ENCODE peak calls at places on chromosomes 12 and 14, in seven cellular contexts. One of them, this sample, is unnamed.
A peak's percentile ranks its signal among the peaks of the same experiment; 100 is the strongest.

GRCh38 chr14:41636492-41637392 is 30.1 kb downstream of the LRFN5 start:
- DNase-seq in SK-N-SH: no peak
- DNase-seq in HepG2: peak; percentile 35
- DNase-seq in H1: peak; percentile 17
- DNase-seq in K562: no peak
- DNase-seq in HCT116: no peak
- DNase-seq in GM12878: no peak
- DNase-seq in this sample: no peak

GRCh38 chr12:49893753-49894752 is 9.6 kb downstream of the FAIM2 start:
- DNase-seq in H1: no peak
- DNase-seq in HCT116: peak; percentile 7
- DNase-seq in GM12878: no peak
- DNase-seq in K562: peak; percentile 19
- DNase-seq in HepG2: no peak
- DNase-seq in SK-N-SH: no peak
- DNase-seq in this sample: peak; percentile 55

GRCh38 chr14:77681196-77682157 is 26.3 kb downstream of the ALKBH1 start:
- DNase-seq in GM12878: no peak
- DNase-seq in H1: no peak
- DNase-seq in K562: no peak
- DNase-seq in SK-N-SH: no peak
- DNase-seq in HCT116: no peak
- DNase-seq in HepG2: peak; percentile 60
- DNase-seq in this sample: no peak

GRCh38 chr14:77071938-77072388 is 26.1 kb upstream of the CIPC start:
- DNase-seq in HepG2: no peak
- DNase-seq in SK-N-SH: no peak
- DNase-seq in HCT116: peak; percentile 60
- DNase-seq in H1: no peak
- DNase-seq in K562: no peak
- DNase-seq in GM12878: no peak
- DNase-seq in this sample: no peak

GRCh38 chr14:59301354-59301753 is 112.9 kb downstream of the DAAM1 start:
- DNase-seq in HepG2: peak; percentile 78
- DNase-seq in GM12878: peak; percentile 53
- DNase-seq in H1: no peak
- DNase-seq in SK-N-SH: no peak
- DNase-seq in HCT116: no peak
- DNase-seq in K562: no peak
- DNase-seq in this sample: no peak

GRCh38 chr12:109728921-109729836 is 15.6 kb downstream of the FAM222A start:
- DNase-seq in K562: no peak
- DNase-seq in HepG2: no peak
- DNase-seq in GM12878: no peak
- DNase-seq in SK-N-SH: peak; percentile 38
- DNase-seq in HCT116: no peak
- DNase-seq in H1: no peak
- DNase-seq in this sample: no peak

GRCh38 chr14:72948481-72949138 is 22.3 kb downstream of the DCAF4 start:
- DNase-seq in K562: peak; percentile 60
- DNase-seq in HCT116: peak; percentile 27
- DNase-seq in GM12878: peak; percentile 11
- DNase-seq in HepG2: peak; percentile 27
- DNase-seq in SK-N-SH: peak; percentile 70
- DNase-seq in H1: no peak
- DNase-seq in this sample: peak; percentile 38

GRCh38 chr12:98736352-98737326 is 91.5 kb downstream of the APAF1 start:
- DNase-seq in H1: no peak
- DNase-seq in HCT116: no peak
- DNase-seq in SK-N-SH: peak; percentile 71
- DNase-seq in K562: peak; percentile 21
- DNase-seq in HepG2: peak; percentile 66
- DNase-seq in GM12878: no peak
- DNase-seq in this sample: no peak

GRCh38 chr12:56661560-56661959 is 15.8 kb upstream of the ATP5F1B start:
- DNase-seq in K562: no peak
- DNase-seq in SK-N-SH: no peak
- DNase-seq in H1: no peak
- DNase-seq in GM12878: no peak
- DNase-seq in HCT116: no peak
- DNase-seq in HepG2: no peak
- DNase-seq in this sample: no peak

GRCh38 chr12:12338528-12339168 is 11.4 kb downstream of the MANSC1 start:
- DNase-seq in GM12878: no peak
- DNase-seq in SK-N-SH: no peak
- DNase-seq in H1: no peak
- DNase-seq in K562: no peak
- DNase-seq in HCT116: no peak
- DNase-seq in HepG2: no peak
- DNase-seq in this sample: no peak

GRCh38 chr12:128318946-128319345 is 52.0 kb downstream of the TMEM132C start:
- DNase-seq in SK-N-SH: no peak
- DNase-seq in HCT116: no peak
- DNase-seq in GM12878: no peak
- DNase-seq in K562: no peak
- DNase-seq in HepG2: no peak
- DNase-seq in H1: no peak
- DNase-seq in this sample: no peak

GRCh38 chr12:12645485-12645884 is 33.8 kb downstream of the CREBL2 start:
- DNase-seq in SK-N-SH: peak; percentile 34
- DNase-seq in HCT116: peak; percentile 16
- DNase-seq in K562: peak; percentile 35
- DNase-seq in HepG2: peak; percentile 64
- DNase-seq in H1: no peak
- DNase-seq in GM12878: no peak
- DNase-seq in this sample: peak; percentile 56

GRCh38 chr12:51511546-51512260 is 79.3 kb upstream of the SCN8A start:
- DNase-seq in GM12878: no peak
- DNase-seq in HCT116: no peak
- DNase-seq in H1: no peak
- DNase-seq in K562: no peak
- DNase-seq in HepG2: no peak
- DNase-seq in SK-N-SH: no peak
- DNase-seq in this sample: no peak

GRCh38 chr12:13380297-13380696 is 183.8 kb downstream of the EMP1 start:
- DNase-seq in HepG2: no peak
- DNase-seq in H1: no peak
- DNase-seq in K562: no peak
- DNase-seq in GM12878: no peak
- DNase-seq in SK-N-SH: no peak
- DNase-seq in HCT116: no peak
- DNase-seq in this sample: no peak

GRCh38 chr12:107564946-107565345 is 120.7 kb upstream of the PWP1 start:
- DNase-seq in HepG2: peak; percentile 11
- DNase-seq in HCT116: peak; percentile 7
- DNase-seq in H1: no peak
- DNase-seq in SK-N-SH: no peak
- DNase-seq in K562: peak; percentile 4
- DNase-seq in GM12878: no peak
- DNase-seq in this sample: peak; percentile 23

GRCh38 chr14:103422981-103423600 is 37.9 kb downstream of the MARK3 start:
- DNase-seq in K562: peak; percentile 32
- DNase-seq in H1: no peak
- DNase-seq in SK-N-SH: no peak
- DNase-seq in HCT116: no peak
- DNase-seq in GM12878: no peak
- DNase-seq in HepG2: no peak
- DNase-seq in this sample: no peak

GRCh38 chr12:98893126-98893525 is 248.0 kb downstream of the APAF1 start:
- DNase-seq in K562: no peak
- DNase-seq in HepG2: no peak
- DNase-seq in GM12878: no peak
- DNase-seq in SK-N-SH: peak; percentile 21
- DNase-seq in H1: no peak
- DNase-seq in HCT116: no peak
- DNase-seq in this sample: no peak

GRCh38 chr14:92973265-92973797 is 50.4 kb downstream of the CHGA start:
- DNase-seq in HCT116: no peak
- DNase-seq in K562: peak; percentile 49
- DNase-seq in H1: peak; percentile 73
- DNase-seq in HepG2: peak; percentile 23
- DNase-seq in GM12878: no peak
- DNase-seq in SK-N-SH: peak; percentile 74
- DNase-seq in this sample: peak; percentile 38

GRCh38 chr14:100541621-100542560 is 45.3 kb downstream of the BEGAIN start:
- DNase-seq in HepG2: no peak
- DNase-seq in H1: no peak
- DNase-seq in GM12878: no peak
- DNase-seq in K562: no peak
- DNase-seq in SK-N-SH: no peak
- DNase-seq in HCT116: no peak
- DNase-seq in this sample: no peak

GRCh38 chr14:59097681-59098080 is 90.8 kb upstream of the DAAM1 start:
- DNase-seq in H1: no peak
- DNase-seq in GM12878: no peak
- DNase-seq in HepG2: no peak
- DNase-seq in SK-N-SH: no peak
- DNase-seq in K562: no peak
- DNase-seq in HCT116: no peak
- DNase-seq in this sample: no peak

GRCh38 chr14:39555749-39556148 is 123.5 kb upstream of the FBXO33 start:
- DNase-seq in SK-N-SH: no peak
- DNase-seq in HepG2: no peak
- DNase-seq in HCT116: no peak
- DNase-seq in H1: no peak
- DNase-seq in K562: no peak
- DNase-seq in GM12878: no peak
- DNase-seq in this sample: no peak

GRCh38 chr14:93186461-93186860 is 1.3 kb downstream of the LYSET start:
- DNase-seq in H1: no peak
- DNase-seq in SK-N-SH: no peak
- DNase-seq in GM12878: no peak
- DNase-seq in HCT116: no peak
- DNase-seq in HepG2: no peak
- DNase-seq in K562: no peak
- DNase-seq in this sample: no peak

GRCh38 chr12:119239040-119239439 is 60.3 kb downstream of the HSPB8 start:
- DNase-seq in SK-N-SH: no peak
- DNase-seq in HepG2: no peak
- DNase-seq in K562: no peak
- DNase-seq in H1: no peak
- DNase-seq in GM12878: no peak
- DNase-seq in HCT116: no peak
- DNase-seq in this sample: no peak

GRCh38 chr12:7933255-7933726 is 2.7 kb downstream of the SLC2A3 start:
- DNase-seq in SK-N-SH: peak; percentile 75
- DNase-seq in H1: peak; percentile 71
- DNase-seq in HCT116: peak; percentile 94
- DNase-seq in HepG2: peak; percentile 93
- DNase-seq in GM12878: peak; percentile 79
- DNase-seq in K562: peak; percentile 83
- DNase-seq in this sample: peak; percentile 100

GRCh38 chr12:113825705-113826104 is 140.4 kb downstream of the RBM19 start:
- DNase-seq in SK-N-SH: no peak
- DNase-seq in HCT116: no peak
- DNase-seq in H1: peak; percentile 13
- DNase-seq in GM12878: no peak
- DNase-seq in K562: no peak
- DNase-seq in HepG2: no peak
- DNase-seq in this sample: no peak

GRCh38 chr14:96638041-96638855 is 136.1 kb downstream of the PAPOLA start:
- DNase-seq in SK-N-SH: peak; percentile 1
- DNase-seq in HCT116: no peak
- DNase-seq in HepG2: no peak
- DNase-seq in GM12878: no peak
- DNase-seq in H1: no peak
- DNase-seq in K562: no peak
- DNase-seq in this sample: no peak

GRCh38 chr12:111349101-111349747 is 19.7 kb downstream of the PHETA1 start:
- DNase-seq in K562: no peak
- DNase-seq in HepG2: no peak
- DNase-seq in SK-N-SH: no peak
- DNase-seq in H1: no peak
- DNase-seq in GM12878: no peak
- DNase-seq in HCT116: no peak
- DNase-seq in this sample: no peak

GRCh38 chr14:42192659-42193425 is 586.2 kb downstream of the LRFN5 start:
- DNase-seq in K562: no peak
- DNase-seq in HepG2: no peak
- DNase-seq in GM12878: no peak
- DNase-seq in H1: no peak
- DNase-seq in HCT116: peak; percentile 65
- DNase-seq in SK-N-SH: no peak
- DNase-seq in this sample: no peak

GRCh38 chr12:123063535-123063934 is 83.1 kb downstream of the ARL6IP4 start:
- DNase-seq in H1: peak; percentile 36
- DNase-seq in GM12878: no peak
- DNase-seq in HepG2: peak; percentile 39
- DNase-seq in K562: peak; percentile 70
- DNase-seq in HCT116: no peak
- DNase-seq in SK-N-SH: peak; percentile 58
- DNase-seq in this sample: peak; percentile 48

GRCh38 chr14:105168979-105169507 is 467 bp upstream of the JAG2 start:
- DNase-seq in SK-N-SH: peak; percentile 84
- DNase-seq in H1: no peak
- DNase-seq in HepG2: no peak
- DNase-seq in GM12878: no peak
- DNase-seq in HCT116: no peak
- DNase-seq in K562: peak; percentile 77
- DNase-seq in this sample: no peak
- TF ChIP-seq YY1 in SK-N-SH: no peak
- TF ChIP-seq YY1 in H1: no peak
- TF ChIP-seq YY1 in HepG2: no peak
- TF ChIP-seq YY1 in GM12878: no peak
- TF ChIP-seq YY1 in HCT116: no peak
- TF ChIP-seq YY1 in K562: no peak
- TF ChIP-seq YY1 in this sample: no peak

DNA sequence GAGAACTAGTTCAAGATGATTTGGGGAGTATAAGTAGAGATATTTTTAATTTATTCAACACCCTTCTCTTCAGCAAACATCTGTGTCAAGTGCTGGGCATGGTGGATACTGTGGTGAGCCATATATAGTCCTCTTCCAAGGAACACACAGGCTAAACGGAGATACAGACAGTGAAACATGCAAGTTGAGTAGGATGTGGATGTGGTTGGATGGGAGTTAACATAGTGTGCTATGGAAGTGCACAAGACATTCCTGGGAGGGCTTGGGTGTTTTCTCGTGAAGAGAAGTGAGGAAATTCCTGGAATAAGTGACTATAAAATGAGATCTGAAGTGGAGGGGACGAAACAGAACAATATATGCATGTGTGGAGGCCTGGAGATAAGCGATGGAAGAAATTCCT is 181.1 kb upstream of the NPAS3 start:
- DNase-seq in H1: no peak
- DNase-seq in SK-N-SH: no peak
- DNase-seq in HCT116: no peak
- DNase-seq in K562: no peak
- DNase-seq in HepG2: no peak
- DNase-seq in GM12878: no peak
- DNase-seq in this sample: no peak
- TF ChIP-seq YY1 in H1: no peak
- TF ChIP-seq YY1 in SK-N-SH: no peak
- TF ChIP-seq YY1 in HCT116: no peak
- TF ChIP-seq YY1 in K562: no peak
- TF ChIP-seq YY1 in HepG2: no peak
- TF ChIP-seq YY1 in GM12878: no peak
- TF ChIP-seq YY1 in this sample: no peak

GRCh38 chr12:69101505-69101904 is 137.9 kb upstream of the CPSF6 start:
- DNase-seq in HepG2: peak; percentile 49
- DNase-seq in SK-N-SH: no peak
- DNase-seq in HCT116: no peak
- DNase-seq in H1: no peak
- DNase-seq in K562: no peak
- DNase-seq in GM12878: no peak
- DNase-seq in this sample: no peak
- TF ChIP-seq YY1 in HepG2: no peak
- TF ChIP-seq YY1 in SK-N-SH: no peak
- TF ChIP-seq YY1 in HCT116: no peak
- TF ChIP-seq YY1 in H1: no peak
- TF ChIP-seq YY1 in K562: no peak
- TF ChIP-seq YY1 in GM12878: no peak
- TF ChIP-seq YY1 in this sample: no peak

GRCh38 chr14:74667758-74668157 is 45.1 kb downstream of the AREL1 start:
- DNase-seq in H1: no peak
- DNase-seq in GM12878: no peak
- DNase-seq in HepG2: no peak
- DNase-seq in K562: no peak
- DNase-seq in SK-N-SH: no peak
- DNase-seq in HCT116: no peak
- DNase-seq in this sample: no peak
- TF ChIP-seq YY1 in H1: no peak
- TF ChIP-seq YY1 in GM12878: no peak
- TF ChIP-seq YY1 in HepG2: no peak
- TF ChIP-seq YY1 in K562: no peak
- TF ChIP-seq YY1 in SK-N-SH: no peak
- TF ChIP-seq YY1 in HCT116: no peak
- TF ChIP-seq YY1 in this sample: no peak